ENCODE peak calls at places on chromosomes 6 and 20, in seven cellular contexts. One of them, this sample, is unnamed.

GRCh38 chr20:33431797-33432381 is 11.7 kb downstream of the SNTA1 start:
- DNase-seq in H9: no peak
- DNase-seq in GM10248: no peak
- DNase-seq in GM23338: no peak
- DNase-seq in MM.1S: no peak
- DNase-seq in ascending aorta: no peak
- DNase-seq in cardiac muscle cell: peak
- DNase-seq in this sample: no peak

GRCh38 chr6:88650029-88650619 is 313.3 kb downstream of the RNGTT start:
- DNase-seq in GM10248: peak
- DNase-seq in cardiac muscle cell: peak
- DNase-seq in ascending aorta: no peak
- DNase-seq in GM23338: no peak
- DNase-seq in H9: no peak
- DNase-seq in MM.1S: peak
- DNase-seq in this sample: peak

GRCh38 chr6:10230533-10230932 is 184.3 kb downstream of the TFAP2A start:
- DNase-seq in MM.1S: no peak
- DNase-seq in GM10248: no peak
- DNase-seq in GM23338: no peak
- DNase-seq in H9: no peak
- DNase-seq in ascending aorta: no peak
- DNase-seq in cardiac muscle cell: no peak
- DNase-seq in this sample: no peak

GRCh38 chr6:110075406-110075805 is 97.3 kb downstream of the GPR6 start:
- DNase-seq in GM23338: no peak
- DNase-seq in ascending aorta: no peak
- DNase-seq in MM.1S: no peak
- DNase-seq in GM10248: no peak
- DNase-seq in H9: no peak
- DNase-seq in cardiac muscle cell: peak
- DNase-seq in this sample: no peak

GRCh38 chr6:147283460-147283859 is 79.2 kb downstream of the STXBP5 start:
- DNase-seq in GM10248: no peak
- DNase-seq in ascending aorta: no peak
- DNase-seq in H9: no peak
- DNase-seq in cardiac muscle cell: no peak
- DNase-seq in GM23338: no peak
- DNase-seq in MM.1S: no peak
- DNase-seq in this sample: no peak

GRCh38 chr6:13914346-13914745 is 10.4 kb upstream of the RNF182 start:
- DNase-seq in MM.1S: no peak
- DNase-seq in H9: no peak
- DNase-seq in ascending aorta: no peak
- DNase-seq in GM23338: no peak
- DNase-seq in cardiac muscle cell: peak
- DNase-seq in GM10248: no peak
- DNase-seq in this sample: no peak

GRCh38 chr20:10521068-10521834 is 86.1 kb downstream of the SLX4IP start:
- DNase-seq in cardiac muscle cell: peak
- DNase-seq in GM10248: no peak
- DNase-seq in MM.1S: no peak
- DNase-seq in ascending aorta: no peak
- DNase-seq in H9: no peak
- DNase-seq in GM23338: no peak
- DNase-seq in this sample: no peak

GRCh38 chr20:48787861-48788375 is 39.9 kb downstream of the PREX1 start:
- DNase-seq in GM10248: no peak
- DNase-seq in ascending aorta: no peak
- DNase-seq in MM.1S: no peak
- DNase-seq in GM23338: no peak
- DNase-seq in cardiac muscle cell: peak
- DNase-seq in H9: no peak
- DNase-seq in this sample: peak

GRCh38 chr6:12113190-12113578 is 101.1 kb downstream of the HIVEP1 start:
- DNase-seq in H9: no peak
- DNase-seq in MM.1S: no peak
- DNase-seq in GM10248: peak
- DNase-seq in ascending aorta: no peak
- DNase-seq in GM23338: no peak
- DNase-seq in cardiac muscle cell: peak
- DNase-seq in this sample: peak

GRCh38 chr20:23065438-23066201 is 16.1 kb upstream of the THBD start:
- DNase-seq in GM10248: no peak
- DNase-seq in MM.1S: no peak
- DNase-seq in H9: no peak
- DNase-seq in GM23338: no peak
- DNase-seq in cardiac muscle cell: no peak
- DNase-seq in ascending aorta: no peak
- DNase-seq in this sample: no peak

GRCh38 chr6:43942011-43942442 is 172.0 kb downstream of the VEGFA start:
- DNase-seq in cardiac muscle cell: no peak
- DNase-seq in GM10248: no peak
- DNase-seq in GM23338: no peak
- DNase-seq in ascending aorta: peak
- DNase-seq in H9: peak
- DNase-seq in MM.1S: no peak
- DNase-seq in this sample: no peak

GRCh38 chr6:43944908-43945777 is 175.1 kb downstream of the VEGFA start:
- DNase-seq in MM.1S: no peak
- DNase-seq in H9: no peak
- DNase-seq in GM23338: no peak
- DNase-seq in GM10248: no peak
- DNase-seq in ascending aorta: no peak
- DNase-seq in cardiac muscle cell: no peak
- DNase-seq in this sample: no peak

GRCh38 chr6:43942616-43943015 is 172.6 kb downstream of the VEGFA start:
- DNase-seq in GM23338: no peak
- DNase-seq in ascending aorta: peak
- DNase-seq in H9: peak
- DNase-seq in cardiac muscle cell: no peak
- DNase-seq in MM.1S: no peak
- DNase-seq in GM10248: no peak
- DNase-seq in this sample: no peak

GRCh38 chr6:43943099-43943766 is 173.2 kb downstream of the VEGFA start:
- DNase-seq in MM.1S: no peak
- DNase-seq in GM10248: no peak
- DNase-seq in cardiac muscle cell: no peak
- DNase-seq in H9: peak
- DNase-seq in GM23338: no peak
- DNase-seq in ascending aorta: peak
- DNase-seq in this sample: no peak

DNA sequence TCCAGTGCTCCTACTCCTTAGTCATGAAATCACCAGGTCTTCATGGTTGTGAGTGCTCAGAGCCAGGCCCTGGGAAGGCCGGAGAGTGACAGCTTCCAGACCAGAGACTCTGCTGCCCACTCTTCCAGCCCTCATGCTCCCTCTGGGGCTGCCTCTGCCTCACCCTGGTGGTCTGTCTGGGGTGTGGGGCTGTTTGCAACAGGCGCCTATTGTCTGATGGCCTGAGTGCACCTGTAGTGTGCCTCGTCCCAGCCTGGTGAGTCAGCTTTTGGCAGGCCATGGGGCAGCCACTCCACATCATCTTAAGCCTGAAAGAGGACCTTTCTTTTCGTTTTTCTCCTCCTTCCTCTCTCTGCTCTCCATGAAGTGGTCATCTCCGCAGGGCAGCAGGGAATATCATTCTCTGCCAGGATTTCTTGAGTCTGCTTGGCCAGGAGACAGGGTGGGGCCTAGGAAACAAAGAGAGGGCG is 173.8 kb downstream of the VEGFA start:
- DNase-seq in ascending aorta: peak
- DNase-seq in GM10248: no peak
- DNase-seq in GM23338: no peak
- DNase-seq in cardiac muscle cell: no peak
- DNase-seq in H9: peak
- DNase-seq in MM.1S: no peak
- DNase-seq in this sample: no peak
- TF ChIP-seq CTCF in ascending aorta: no peak
- TF ChIP-seq CTCF in GM10248: no peak
- TF ChIP-seq CTCF in GM23338: no peak
- TF ChIP-seq CTCF in cardiac muscle cell: no peak
- TF ChIP-seq CTCF in H9: no peak
- TF ChIP-seq CTCF in MM.1S: no peak
- TF ChIP-seq CTCF in this sample: no peak

GRCh38 chr20:62861732-62862336 is at the start of gene TCFL5:
- DNase-seq in cardiac muscle cell: peak
- DNase-seq in GM23338: peak
- DNase-seq in ascending aorta: peak
- DNase-seq in MM.1S: peak
- DNase-seq in GM10248: peak
- DNase-seq in H9: peak
- DNase-seq in this sample: peak

GRCh38 chr20:62858059-62858458 is 3.6 kb downstream of the TCFL5 start:
- DNase-seq in MM.1S: no peak
- DNase-seq in cardiac muscle cell: no peak
- DNase-seq in ascending aorta: no peak
- DNase-seq in GM10248: no peak
- DNase-seq in H9: no peak
- DNase-seq in GM23338: no peak
- DNase-seq in this sample: no peak

GRCh38 chr20:62860924-62861691 is 514 bp downstream of the TCFL5 start:
- DNase-seq in GM23338: peak
- DNase-seq in H9: peak
- DNase-seq in GM10248: no peak
- DNase-seq in cardiac muscle cell: peak
- DNase-seq in ascending aorta: no peak
- DNase-seq in MM.1S: no peak
- DNase-seq in this sample: peak

GRCh38 chr20:62859721-62860120 is 1.9 kb downstream of the TCFL5 start:
- DNase-seq in GM23338: no peak
- DNase-seq in MM.1S: no peak
- DNase-seq in GM10248: no peak
- DNase-seq in cardiac muscle cell: no peak
- DNase-seq in H9: no peak
- DNase-seq in ascending aorta: no peak
- DNase-seq in this sample: no peak

DNA sequence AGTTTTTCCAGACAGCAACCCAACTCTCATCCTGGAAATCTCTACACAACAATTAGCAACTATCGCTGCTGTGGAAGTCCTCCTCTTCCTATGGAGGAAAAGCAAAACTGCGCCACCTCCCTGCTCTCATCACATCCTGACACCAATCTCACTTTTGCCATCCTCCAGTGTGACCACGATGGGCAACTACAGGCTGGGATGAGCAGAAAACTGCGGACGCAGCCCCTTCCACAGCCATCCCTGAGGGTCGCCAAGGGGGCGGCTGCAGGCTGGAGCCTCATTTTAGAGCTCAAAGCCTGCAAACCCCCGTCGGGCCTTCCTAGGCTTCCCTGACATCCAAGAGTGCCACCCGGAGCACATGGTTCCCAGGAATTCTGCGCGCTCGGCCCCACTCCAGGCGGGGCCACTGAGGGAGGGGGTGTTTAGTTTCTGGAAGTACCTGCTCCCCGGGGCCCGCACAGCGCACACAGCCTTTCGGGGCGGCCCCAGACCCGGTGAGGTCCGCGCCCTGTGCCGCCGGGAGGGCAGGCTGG is 1.2 kb downstream of the TCFL5 start:
- DNase-seq in H9: no peak
- DNase-seq in ascending aorta: no peak
- DNase-seq in GM10248: no peak
- DNase-seq in MM.1S: no peak
- DNase-seq in cardiac muscle cell: peak
- DNase-seq in GM23338: peak
- DNase-seq in this sample: no peak
- TF ChIP-seq CTCF in H9: no peak
- TF ChIP-seq CTCF in ascending aorta: no peak
- TF ChIP-seq CTCF in GM10248: no peak
- TF ChIP-seq CTCF in MM.1S: no peak
- TF ChIP-seq CTCF in cardiac muscle cell: peak
- TF ChIP-seq CTCF in GM23338: no peak
- TF ChIP-seq CTCF in this sample: no peak

GRCh38 chr6:143465546-143465945 is 14.9 kb downstream of the PEX3 start:
- DNase-seq in GM23338: no peak
- DNase-seq in H9: no peak
- DNase-seq in MM.1S: no peak
- DNase-seq in GM10248: no peak
- DNase-seq in ascending aorta: no peak
- DNase-seq in cardiac muscle cell: peak
- DNase-seq in this sample: no peak

GRCh38 chr6:143471822-143472221 is 21.2 kb downstream of the PEX3 start:
- DNase-seq in cardiac muscle cell: no peak
- DNase-seq in ascending aorta: no peak
- DNase-seq in H9: no peak
- DNase-seq in MM.1S: no peak
- DNase-seq in GM10248: no peak
- DNase-seq in GM23338: no peak
- DNase-seq in this sample: no peak

DNA sequence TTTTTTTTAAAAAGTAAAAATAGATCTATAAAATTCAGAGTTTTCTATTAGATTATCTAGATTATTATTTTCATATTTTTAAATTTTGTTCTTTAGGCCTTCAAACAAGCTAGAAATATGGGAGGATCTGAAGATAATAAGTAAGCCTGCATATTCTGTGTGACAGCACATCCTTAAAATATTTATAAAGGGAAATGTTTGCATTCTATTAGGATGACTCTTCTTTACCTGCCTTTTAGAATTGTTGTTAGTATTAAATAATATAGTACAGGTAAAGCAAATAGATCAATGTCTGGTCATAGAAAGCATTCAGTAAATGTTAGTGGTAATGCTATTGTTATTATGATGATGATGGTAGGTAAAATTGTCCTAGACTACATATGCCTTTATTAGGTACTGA is 17.4 kb downstream of the PEX3 start:
- DNase-seq in GM10248: no peak
- DNase-seq in GM23338: no peak
- DNase-seq in ascending aorta: no peak
- DNase-seq in H9: no peak
- DNase-seq in cardiac muscle cell: no peak
- DNase-seq in MM.1S: no peak
- DNase-seq in this sample: no peak
- TF ChIP-seq CTCF in GM10248: no peak
- TF ChIP-seq CTCF in GM23338: no peak
- TF ChIP-seq CTCF in ascending aorta: no peak
- TF ChIP-seq CTCF in H9: no peak
- TF ChIP-seq CTCF in cardiac muscle cell: no peak
- TF ChIP-seq CTCF in MM.1S: no peak
- TF ChIP-seq CTCF in this sample: no peak

GRCh38 chr6:165890404-165890735 is 227.3 kb upstream of the PDE10A start:
- DNase-seq in GM10248: no peak
- DNase-seq in MM.1S: no peak
- DNase-seq in ascending aorta: no peak
- DNase-seq in H9: no peak
- DNase-seq in cardiac muscle cell: no peak
- DNase-seq in GM23338: peak
- DNase-seq in this sample: no peak

GRCh38 chr6:165893431-165893830 is 230.4 kb upstream of the PDE10A start:
- DNase-seq in H9: no peak
- DNase-seq in cardiac muscle cell: no peak
- DNase-seq in MM.1S: no peak
- DNase-seq in GM23338: no peak
- DNase-seq in GM10248: no peak
- DNase-seq in ascending aorta: no peak
- DNase-seq in this sample: no peak

GRCh38 chr6:165894228-165894825 is 231.3 kb upstream of the PDE10A start:
- DNase-seq in ascending aorta: no peak
- DNase-seq in cardiac muscle cell: no peak
- DNase-seq in H9: no peak
- DNase-seq in GM10248: no peak
- DNase-seq in GM23338: no peak
- DNase-seq in MM.1S: no peak
- DNase-seq in this sample: no peak

GRCh38 chr6:165889636-165890403 is 226.8 kb upstream of the PDE10A start:
- DNase-seq in ascending aorta: no peak
- DNase-seq in MM.1S: no peak
- DNase-seq in GM23338: peak
- DNase-seq in H9: peak
- DNase-seq in GM10248: no peak
- DNase-seq in cardiac muscle cell: peak
- DNase-seq in this sample: peak

GRCh38 chr6:165891320-165891719 is 228.3 kb upstream of the PDE10A start:
- DNase-seq in cardiac muscle cell: no peak
- DNase-seq in MM.1S: no peak
- DNase-seq in ascending aorta: no peak
- DNase-seq in GM23338: peak
- DNase-seq in GM10248: no peak
- DNase-seq in H9: no peak
- DNase-seq in this sample: no peak
- TF ChIP-seq CTCF in cardiac muscle cell: no peak
- TF ChIP-seq CTCF in MM.1S: no peak
- TF ChIP-seq CTCF in ascending aorta: no peak
- TF ChIP-seq CTCF in GM23338: peak
- TF ChIP-seq CTCF in GM10248: no peak
- TF ChIP-seq CTCF in H9: peak
- TF ChIP-seq CTCF in this sample: no peak